ENCODE peak calls at places on chromosomes 2 and 18, in four cellular contexts. One of them, this sample, is unnamed.

GRCh38 chr2:206477296-206477695 is 34.0 kb downstream of the ADAM23 start:
- DNase-seq in A549: no peak
- DNase-seq in K562: no peak
- DNase-seq in H1: no peak
- DNase-seq in this sample: no peak

GRCh38 chr2:185145316-185146121 is 547.2 kb downstream of the ZNF804A start:
- DNase-seq in A549: no peak
- DNase-seq in K562: no peak
- DNase-seq in H1: no peak
- DNase-seq in this sample: peak

GRCh38 chr2:124970065-124970464 is 945.0 kb downstream of the CNTNAP5 start:
- DNase-seq in H1: no peak
- DNase-seq in K562: no peak
- DNase-seq in A549: no peak
- DNase-seq in this sample: no peak

GRCh38 chr2:198756166-198756565 is 701.6 kb downstream of the SATB2 start:
- DNase-seq in A549: no peak
- DNase-seq in H1: no peak
- DNase-seq in K562: no peak
- DNase-seq in this sample: no peak

GRCh38 chr2:157301323-157301722 is 24.3 kb downstream of the ERMN start:
- DNase-seq in A549: no peak
- DNase-seq in K562: no peak
- DNase-seq in H1: no peak
- DNase-seq in this sample: no peak

GRCh38 chr2:235563056-235563777 is 69.4 kb downstream of the AGAP1 start:
- DNase-seq in H1: no peak
- DNase-seq in A549: no peak
- DNase-seq in K562: no peak
- DNase-seq in this sample: no peak

GRCh38 chr2:217289909-217290283 is 430.0 kb upstream of the TNP1 start:
- DNase-seq in K562: no peak
- DNase-seq in A549: no peak
- DNase-seq in H1: no peak
- DNase-seq in this sample: peak

GRCh38 chr18:3345452-3345851 is 83.5 kb downstream of the MYL12B start:
- DNase-seq in K562: no peak
- DNase-seq in A549: no peak
- DNase-seq in H1: no peak
- DNase-seq in this sample: no peak

GRCh38 chr2:238240761-238241711 is 1.2 kb upstream of the HES6 start:
- DNase-seq in K562: peak
- DNase-seq in A549: no peak
- DNase-seq in H1: peak
- DNase-seq in this sample: no peak

GRCh38 chr18:46067431-46068007 is 4.5 kb downstream of the PSTPIP2 start:
- DNase-seq in K562: no peak
- DNase-seq in H1: peak
- DNase-seq in A549: peak
- DNase-seq in this sample: peak

GRCh38 chr2:212732860-212733259 is 194.3 kb upstream of the ERBB4 start:
- DNase-seq in A549: no peak
- DNase-seq in K562: no peak
- DNase-seq in H1: no peak
- DNase-seq in this sample: no peak

GRCh38 chr2:129004940-129005490 is 686.3 kb upstream of the HS6ST1 start:
- DNase-seq in H1: no peak
- DNase-seq in A549: no peak
- DNase-seq in K562: no peak
- DNase-seq in this sample: no peak

GRCh38 chr18:74351354-74351753 is 35.7 kb downstream of the C18orf63 start:
- DNase-seq in K562: no peak
- DNase-seq in A549: no peak
- DNase-seq in H1: no peak
- DNase-seq in this sample: no peak

GRCh38 chr18:40883271-40883670 is 1071.8 kb upstream of the PIK3C3 start:
- DNase-seq in K562: no peak
- DNase-seq in A549: no peak
- DNase-seq in H1: no peak
- DNase-seq in this sample: no peak

GRCh38 chr18:78510636-78511035 is 469.0 kb upstream of the SALL3 start:
- DNase-seq in K562: no peak
- DNase-seq in A549: no peak
- DNase-seq in H1: no peak
- DNase-seq in this sample: no peak

GRCh38 chr2:64260817-64261216 is 116.6 kb upstream of the PELI1 start:
- DNase-seq in A549: no peak
- DNase-seq in H1: no peak
- DNase-seq in K562: no peak
- DNase-seq in this sample: no peak

GRCh38 chr2:179646862-179647261 is 214.6 kb downstream of the ZNF385B start:
- DNase-seq in A549: no peak
- DNase-seq in H1: no peak
- DNase-seq in K562: no peak
- DNase-seq in this sample: no peak

GRCh38 chr18:74290831-74291770 is 662 bp downstream of the CYB5A start:
- DNase-seq in H1: peak
- DNase-seq in A549: no peak
- DNase-seq in K562: no peak
- DNase-seq in this sample: peak

GRCh38 chr18:11042247-11042646 is 107.1 kb downstream of the PIEZO2 start:
- DNase-seq in H1: no peak
- DNase-seq in K562: no peak
- DNase-seq in A549: no peak
- DNase-seq in this sample: peak

GRCh38 chr18:11040359-11040758 is 109.0 kb downstream of the PIEZO2 start:
- DNase-seq in A549: no peak
- DNase-seq in H1: no peak
- DNase-seq in K562: no peak
- DNase-seq in this sample: no peak

GRCh38 chr18:11043694-11044093 is 105.7 kb downstream of the PIEZO2 start:
- DNase-seq in H1: no peak
- DNase-seq in K562: no peak
- DNase-seq in A549: no peak
- DNase-seq in this sample: peak

GRCh38 chr18:11037841-11038240 is 111.5 kb downstream of the PIEZO2 start:
- DNase-seq in A549: no peak
- DNase-seq in K562: no peak
- DNase-seq in H1: no peak
- DNase-seq in this sample: no peak

GRCh38 chr18:11040823-11041712 is 108.3 kb downstream of the PIEZO2 start:
- DNase-seq in K562: peak
- DNase-seq in A549: peak
- DNase-seq in H1: peak
- DNase-seq in this sample: peak
- TF ChIP-seq PHF8 in K562: no peak
- TF ChIP-seq PHF8 in A549: no peak
- TF ChIP-seq PHF8 in H1: no peak
- TF ChIP-seq PHF8 in this sample: no peak

GRCh38 chr2:37615808-37616673 is 55.4 kb downstream of the CDC42EP3 start:
- DNase-seq in A549: no peak
- DNase-seq in H1: no peak
- DNase-seq in K562: no peak
- DNase-seq in this sample: no peak

GRCh38 chr2:37617119-37617892 is 54.1 kb downstream of the CDC42EP3 start:
- DNase-seq in H1: no peak
- DNase-seq in K562: no peak
- DNase-seq in A549: no peak
- DNase-seq in this sample: no peak

GRCh38 chr2:37616674-37616999 is 54.8 kb downstream of the CDC42EP3 start:
- DNase-seq in H1: no peak
- DNase-seq in K562: peak
- DNase-seq in A549: no peak
- DNase-seq in this sample: no peak

GRCh38 chr2:37612382-37612781 is 59.1 kb downstream of the CDC42EP3 start:
- DNase-seq in A549: no peak
- DNase-seq in K562: no peak
- DNase-seq in H1: no peak
- DNase-seq in this sample: no peak

DNA sequence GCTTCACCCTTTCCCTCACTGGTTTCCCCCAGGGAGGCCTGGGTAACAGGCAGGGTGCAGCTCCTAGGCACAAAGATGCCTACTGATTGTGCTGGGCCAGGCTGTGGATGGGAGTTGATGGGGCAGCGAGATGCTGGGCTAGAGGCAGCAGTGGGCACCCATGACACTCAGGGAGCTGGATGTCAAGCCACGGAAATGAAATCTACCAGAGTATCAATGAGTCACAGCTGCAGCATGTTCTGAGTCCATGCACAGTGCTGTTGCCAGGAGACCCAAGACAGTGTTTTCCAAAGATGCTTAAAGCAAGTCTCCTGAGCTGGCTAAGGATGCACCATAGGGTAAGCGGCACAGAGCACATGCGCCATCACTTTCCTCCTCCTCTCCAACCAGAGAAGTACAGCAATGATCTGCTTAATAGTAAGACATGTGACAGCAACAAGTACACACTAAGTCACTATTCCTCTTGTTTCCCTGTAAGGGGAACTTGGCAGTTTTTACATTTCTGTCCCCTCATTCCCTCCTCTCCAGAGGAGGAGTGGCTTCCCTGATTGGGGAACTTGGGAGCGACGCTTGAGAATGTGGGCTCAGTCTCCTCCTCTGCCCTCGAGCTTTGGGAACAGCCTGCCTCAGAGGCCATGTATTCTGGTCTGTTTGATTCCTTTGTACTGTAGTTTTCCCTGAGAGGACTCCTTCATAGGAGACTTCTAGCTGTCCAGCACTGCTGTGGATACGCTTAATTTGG is 57.2 kb downstream of the CDC42EP3 start:
- DNase-seq in H1: no peak
- DNase-seq in K562: no peak
- DNase-seq in A549: peak
- DNase-seq in this sample: no peak
- TF ChIP-seq PHF8 in H1: no peak
- TF ChIP-seq PHF8 in K562: no peak
- TF ChIP-seq PHF8 in A549: no peak
- TF ChIP-seq PHF8 in this sample: no peak

DNA sequence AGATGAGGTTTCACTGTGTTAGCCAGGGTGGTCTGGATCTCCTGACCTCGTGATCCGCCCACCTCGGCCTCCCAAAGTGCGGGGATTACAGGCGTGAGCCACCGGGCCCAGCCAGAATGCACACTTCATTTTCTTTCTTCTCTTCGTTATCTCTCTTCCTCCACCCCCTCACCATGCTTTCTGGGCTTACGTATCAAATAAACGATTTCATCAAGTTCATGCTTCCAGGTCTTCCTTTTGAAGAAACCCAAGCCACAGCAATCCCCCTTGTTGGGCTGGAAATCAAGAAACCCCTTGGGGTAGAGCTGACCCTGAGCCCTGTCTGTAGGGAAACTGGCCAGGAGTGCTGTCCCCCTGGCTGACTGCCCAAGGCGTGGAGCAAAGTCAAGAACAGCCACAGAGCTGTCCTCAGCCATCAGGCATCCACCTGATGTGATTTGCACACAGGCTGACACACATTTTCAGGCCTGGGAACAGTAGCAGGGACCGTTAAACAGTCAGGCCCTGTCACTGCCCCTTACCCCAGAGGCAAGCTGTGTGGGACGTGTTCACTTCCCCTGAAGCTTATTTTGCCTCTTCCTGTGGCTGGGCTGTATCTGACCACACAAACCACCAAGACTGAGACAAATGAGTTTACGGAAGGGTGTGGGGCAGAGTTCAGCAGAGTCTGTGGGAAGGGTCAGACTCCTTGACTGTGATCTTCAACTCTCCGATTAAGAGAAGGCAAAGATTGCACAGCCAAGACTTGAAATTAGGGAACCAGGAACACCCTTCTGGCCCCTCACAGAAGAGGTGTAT is 15.1 kb upstream of the NMUR1 start:
- DNase-seq in A549: no peak
- DNase-seq in H1: no peak
- DNase-seq in K562: no peak
- DNase-seq in this sample: no peak
- TF ChIP-seq PHF8 in A549: no peak
- TF ChIP-seq PHF8 in H1: no peak
- TF ChIP-seq PHF8 in K562: no peak
- TF ChIP-seq PHF8 in this sample: no peak

GRCh38 chr18:64019922-64020756 is 50.3 kb downstream of the SERPINB8 start:
- DNase-seq in H1: no peak
- DNase-seq in A549: no peak
- DNase-seq in K562: no peak
- DNase-seq in this sample: no peak
- TF ChIP-seq PHF8 in H1: no peak
- TF ChIP-seq PHF8 in A549: no peak
- TF ChIP-seq PHF8 in K562: no peak
- TF ChIP-seq PHF8 in this sample: no peak

DNA sequence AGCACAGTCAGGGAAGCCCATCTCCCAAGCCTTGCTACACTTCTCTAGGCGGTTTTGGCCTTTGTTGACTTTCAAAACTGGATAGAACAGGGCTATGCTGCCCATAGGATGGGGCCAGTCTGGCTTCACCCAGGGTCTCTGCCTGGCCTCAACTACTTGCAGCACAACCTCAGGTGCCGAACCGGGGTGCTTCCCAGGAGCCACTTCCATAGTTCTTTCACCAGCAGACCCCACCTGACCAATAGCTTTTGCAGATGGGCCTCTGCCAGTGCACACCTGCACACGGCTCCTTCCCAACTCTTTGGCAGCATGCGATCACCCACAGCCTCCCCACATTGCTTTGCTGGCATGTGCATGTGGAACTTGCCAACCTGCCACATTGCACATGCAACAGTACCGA is 331.6 kb downstream of the CPS1 start:
- DNase-seq in K562: no peak
- DNase-seq in H1: no peak
- DNase-seq in A549: no peak
- DNase-seq in this sample: no peak
- TF ChIP-seq PHF8 in K562: no peak
- TF ChIP-seq PHF8 in H1: no peak
- TF ChIP-seq PHF8 in A549: no peak
- TF ChIP-seq PHF8 in this sample: no peak

GRCh38 chr2:146912536-146912935 is 932.3 kb upstream of the ACVR2A start:
- DNase-seq in K562: no peak
- DNase-seq in H1: no peak
- DNase-seq in A549: no peak
- DNase-seq in this sample: no peak

GRCh38 chr2:146913476-146913875 is 931.4 kb upstream of the ACVR2A start:
- DNase-seq in A549: no peak
- DNase-seq in K562: no peak
- DNase-seq in H1: no peak
- DNase-seq in this sample: no peak

GRCh38 chr2:146917430-146918037 is 927.3 kb upstream of the ACVR2A start:
- DNase-seq in A549: no peak
- DNase-seq in K562: no peak
- DNase-seq in H1: no peak
- DNase-seq in this sample: no peak

GRCh38 chr2:146916914-146917313 is 927.9 kb upstream of the ACVR2A start:
- DNase-seq in A549: no peak
- DNase-seq in H1: no peak
- DNase-seq in K562: no peak
- DNase-seq in this sample: no peak

DNA sequence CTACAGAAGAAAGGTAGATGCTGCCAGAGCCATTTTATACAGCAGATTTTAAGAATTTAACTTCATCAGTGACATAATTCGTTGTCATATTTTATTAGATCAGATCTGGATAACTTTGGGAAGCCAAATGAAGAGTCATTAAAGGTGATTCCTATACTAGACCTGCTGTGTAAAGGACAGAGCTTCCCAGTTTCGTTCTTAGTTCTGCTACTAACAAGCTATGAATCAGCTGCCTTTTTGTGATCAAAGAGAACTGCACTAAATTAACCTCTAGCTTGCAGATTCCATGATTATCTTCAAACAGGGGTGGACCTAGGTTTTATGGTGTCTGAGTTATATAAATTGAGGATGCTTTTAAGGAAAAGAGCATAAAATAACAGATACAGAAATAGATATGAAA is 926.5 kb upstream of the ACVR2A start:
- DNase-seq in A549: no peak
- DNase-seq in H1: no peak
- DNase-seq in K562: no peak
- DNase-seq in this sample: no peak
- TF ChIP-seq PHF8 in A549: no peak
- TF ChIP-seq PHF8 in H1: no peak
- TF ChIP-seq PHF8 in K562: no peak
- TF ChIP-seq PHF8 in this sample: no peak

This sample was measured in HepG2.